ENCODE peak calls at places on chromosomes 6 and 20, in six cellular contexts. S is activated T-cell treated with anti-CD3 and anti-CD28 coated beads for 1 hour, I is foreskin keratinocyte, R is cardiac fibroblast, Y is NCI-H1092, Z is myocyte. A is an unnamed sample.

GRCh38 chr20:49887828-49888340 is 27.4 kb downstream of the SPATA2 start:
- DNase-seq in S (no peak), I (no peak), R (no peak), Y (no peak), Z (no peak), A (no peak)

GRCh38 chr6:10613077-10613476 is 81.3 kb downstream of the C6orf52 start:
- DNase-seq in S (no peak), I (no peak), R (peak), Y (no peak), Z (no peak), A (no peak)

GRCh38 chr20:41173161-41173721 is 35.9 kb downstream of the PLCG1 start:
- DNase-seq in S (peak), I (no peak), R (peak), Y (peak), Z (peak), A (peak)

GRCh38 chr20:50788045-50788867 is 6.6 kb upstream of the BCAS4 start:
- DNase-seq in S (no peak), I (peak), R (peak), Y (no peak), Z (peak), A (peak)

GRCh38 chr6:99802396-99803031 is 191.5 kb downstream of the MCHR2 start:
- DNase-seq in S (no peak), I (no peak), R (no peak), Y (no peak), Z (no peak), A (no peak)

GRCh38 chr6:20180935-20181334 is 31.3 kb downstream of the MBOAT1 start:
- DNase-seq in S (no peak), I (no peak), R (no peak), Y (no peak), Z (peak), A (no peak)

GRCh38 chr6:149166747-149167146 is 150.8 kb upstream of the TAB2 start:
- DNase-seq in S (no peak), I (no peak), R (no peak), Y (peak), Z (no peak), A (no peak)

GRCh38 chr6:170143401-170144150 is 147.3 kb downstream of the DLL1 start:
- DNase-seq in S (no peak), I (no peak), R (no peak), Y (no peak), Z (no peak), A (no peak)

GRCh38 chr20:4534315-4534714 is 187.4 kb upstream of the PRND start:
- DNase-seq in S (no peak), I (no peak), R (no peak), Y (no peak), Z (no peak), A (no peak)

GRCh38 chr6:19311786-19312185 is 525.4 kb upstream of the ID4 start:
- DNase-seq in S (no peak), I (no peak), R (no peak), Y (no peak), Z (no peak), A (no peak)

GRCh38 chr20:32585011-32585518 is at the start of gene NOL4L:
- DNase-seq in S (peak), I (no peak), R (no peak), Y (no peak), Z (no peak), A (no peak)

GRCh38 chr20:48703107-48703506 is 124.7 kb downstream of the PREX1 start:
- DNase-seq in S (no peak), I (no peak), R (no peak), Y (peak), Z (no peak), A (no peak)

GRCh38 chr20:40008177-40008576 is 680.9 kb downstream of the MAFB start:
- DNase-seq in S (no peak), I (no peak), R (peak), Y (no peak), Z (no peak), A (peak)

GRCh38 chr6:106037060-106037459 is 49.1 kb upstream of the PRDM1 start:
- DNase-seq in S (no peak), I (peak), R (peak), Y (no peak), Z (no peak), A (peak)

GRCh38 chr20:12237772-12238171 is 320.1 kb downstream of the BTBD3 start:
- DNase-seq in S (no peak), I (no peak), R (no peak), Y (no peak), Z (no peak), A (no peak)

GRCh38 chr20:41316602-41317535 is 662 bp downstream of the ZHX3 start:
- DNase-seq in S (peak), I (no peak), R (peak), Y (peak), Z (peak), A (peak)

GRCh38 chr6:8707956-8708772 is 272.8 kb upstream of the SLC35B3 start:
- DNase-seq in S (no peak), I (peak), R (peak), Y (peak), Z (no peak), A (no peak)

GRCh38 chr6:117463762-117464665 is 18.5 kb upstream of the DCBLD1 start:
- DNase-seq in S (no peak), I (peak), R (peak), Y (no peak), Z (peak), A (peak)

GRCh38 chr20:24638546-24639166 is 169.2 kb downstream of the SYNDIG1 start:
- DNase-seq in S (no peak), I (no peak), R (no peak), Y (no peak), Z (no peak), A (no peak)

GRCh38 chr20:33666293-33667244 is at the start of gene ACTL10:
- DNase-seq in S (peak), I (peak), R (peak), Y (no peak), Z (peak), A (peak)

GRCh38 chr6:134342972-134343371 is 25.1 kb upstream of the SGK1 start:
- DNase-seq in S (no peak), I (no peak), R (no peak), Y (no peak), Z (no peak), A (no peak)

GRCh38 chr6:129923520-129923919 is 62.4 kb upstream of the TMEM244 start:
- DNase-seq in S (no peak), I (no peak), R (peak), Y (no peak), Z (no peak), A (peak)

GRCh38 chr6:165939601-165940290 is 227.9 kb downstream of the TBXT start:
- DNase-seq in S (no peak), I (no peak), R (no peak), Y (no peak), Z (no peak), A (no peak)

GRCh38 chr20:22511943-22512910 is 72.1 kb downstream of the FOXA2 start:
- DNase-seq in S (no peak), I (peak), R (no peak), Y (peak), Z (no peak), A (no peak)

GRCh38 chr20:18363708-18364107 is 75.4 kb downstream of the ZNF133 start:
- DNase-seq in S (no peak), I (no peak), R (no peak), Y (no peak), Z (no peak), A (peak)

GRCh38 chr20:44395183-44395962 is 39.9 kb downstream of the HNF4A start:
- DNase-seq in S (no peak), I (no peak), R (no peak), Y (no peak), Z (no peak), A (no peak)

GRCh38 chr6:158662607-158663464 is 13.0 kb downstream of the SYTL3 start:
- DNase-seq in S (no peak), I (no peak), R (no peak), Y (no peak), Z (peak), A (peak)

GRCh38 chr6:134097114-134097707 is 44.8 kb upstream of the SLC2A12 start:
- DNase-seq in S (peak), I (no peak), R (peak), Y (peak), Z (peak), A (peak)

GRCh38 chr6:130322673-130323268 is 43.0 kb upstream of the TMEM200A start:
- DNase-seq in S (peak), I (no peak), R (peak), Y (no peak), Z (peak), A (peak)

GRCh38 chr20:61833807-61834610 is 231.7 kb downstream of the TAF4 start:
- DNase-seq in S (no peak), I (no peak), R (no peak), Y (no peak), Z (no peak), A (no peak)

GRCh38 chr6:111050265-111051023 is 36.9 kb upstream of the SLC16A10 start:
- DNase-seq in S (no peak), I (no peak), R (no peak), Y (no peak), Z (no peak), A (no peak)

GRCh38 chr6:134381926-134382325 is 64.0 kb upstream of the SGK1 start:
- DNase-seq in S (no peak), I (no peak), R (peak), Y (no peak), Z (no peak), A (no peak)

GRCh38 chr20:54625497-54625896 is 150.1 kb downstream of the DOK5 start:
- DNase-seq in S (no peak), I (no peak), R (no peak), Y (no peak), Z (no peak), A (no peak)

GRCh38 chr20:51528263-51529026 is 14.1 kb downstream of the NFATC2 start:
- DNase-seq in S (no peak), I (no peak), R (no peak), Y (no peak), Z (no peak), A (no peak)

GRCh38 chr6:165762876-165763275 is 99.8 kb upstream of the PDE10A start:
- DNase-seq in S (no peak), I (no peak), R (peak), Y (no peak), Z (no peak), A (no peak)

GRCh38 chr20:22248052-22248667 is 336.2 kb downstream of the FOXA2 start:
- DNase-seq in S (no peak), I (no peak), R (peak), Y (no peak), Z (peak), A (peak)

GRCh38 chr20:33894798-33895197 is 83.7 kb downstream of the CHMP4B start:
- DNase-seq in S (no peak), I (no peak), R (peak), Y (no peak), Z (peak), A (no peak)

GRCh38 chr6:160110724-160111123 is 10.9 kb upstream of the SLC22A1 start:
- DNase-seq in S (no peak), I (no peak), R (peak), Y (no peak), Z (no peak), A (no peak)

GRCh38 chr6:97282238-97282725 is 734 bp downstream of the MMS22L start:
- DNase-seq in S (no peak), I (peak), R (no peak), Y (no peak), Z (no peak), A (peak)

A was measured in LHCN-M2.